ENCODE peak calls at places on chromosome 12, in seven cellular contexts. A is HCT116, B is SK-N-SH, K is HepG2, Q is K562, F is GM12878, Z is H1. I is an unnamed sample.

GRCh38 chr12:116773276-116773731 is 35.2 kb downstream of the RNFT2 start:
- DNase-seq in A (peak; percentile 12), F (no peak), Q (peak; percentile 19), Z (no peak), B (no peak), K (peak; percentile 9), I (no peak)

GRCh38 chr12:91825999-91826398 is 319.6 kb downstream of the BTG1 start:
- DNase-seq in K (no peak), B (no peak), F (no peak), Q (no peak), Z (no peak), A (no peak), I (no peak)

GRCh38 chr12:49507139-49507538 is 31.7 kb upstream of the KCNH3 start:
- DNase-seq in Q (no peak), A (peak; percentile 76), K (no peak), B (no peak), F (no peak), Z (no peak), I (no peak)

GRCh38 chr12:52681551-52682380 is 1.6 kb upstream of the KRT1 start:
- DNase-seq in K (no peak), Q (no peak), A (no peak), B (no peak), F (no peak), Z (no peak), I (no peak)

GRCh38 chr12:6084261-6084968 is 40.1 kb downstream of the VWF start:
- DNase-seq in B (peak; percentile 85), A (peak; percentile 60), K (no peak), Q (no peak), F (no peak), Z (no peak), I (no peak)

GRCh38 chr12:32896438-32897275 is at the start of gene PKP2:
- DNase-seq in A (peak; percentile 62), Q (peak; percentile 93), Z (peak; percentile 70), K (peak; percentile 80), B (peak; percentile 96), F (no peak), I (no peak)

GRCh38 chr12:64625243-64626077 is 15.2 kb downstream of the RASSF3 start:
- DNase-seq in Q (peak; percentile 72), F (peak; percentile 78), A (peak; percentile 60), K (peak; percentile 85), Z (no peak), B (peak; percentile 52), I (peak; percentile 78)

GRCh38 chr12:115872212-115872611 is 405.3 kb downstream of the MED13L start:
- DNase-seq in B (no peak), Q (no peak), Z (no peak), A (no peak), K (peak; percentile 59), F (no peak), I (no peak)

GRCh38 chr12:113314121-113314529 is 20.8 kb downstream of the SLC8B1 start:
- DNase-seq in Q (peak; percentile 58), Z (no peak), K (no peak), F (no peak), B (no peak), A (no peak), I (no peak)

GRCh38 chr12:852864-853263 is 96.6 kb downstream of the RAD52 start:
- DNase-seq in K (no peak), Z (no peak), A (no peak), Q (no peak), F (no peak), B (no peak), I (no peak)

GRCh38 chr12:77578471-77579262 is 252.0 kb upstream of the NAV3 start:
- DNase-seq in B (no peak), Z (no peak), K (no peak), A (no peak), Q (no peak), F (no peak), I (no peak)

GRCh38 chr12:70983692-70984091 is 63.2 kb upstream of the PTPRR start:
- DNase-seq in B (no peak), F (no peak), Z (no peak), Q (no peak), K (no peak), A (no peak), I (no peak)

GRCh38 chr12:94290353-94290752 is 142.0 kb downstream of the PLXNC1 start:
- DNase-seq in K (no peak), B (no peak), Z (no peak), F (no peak), A (no peak), Q (peak; percentile 17), I (no peak)

GRCh38 chr12:27610380-27610779 is 85.9 kb upstream of the REP15 start:
- DNase-seq in F (no peak), Z (no peak), Q (no peak), B (no peak), A (peak; percentile 26), K (no peak), I (no peak)

GRCh38 chr12:29518407-29518806 is 20.9 kb upstream of the OVCH1 start:
- DNase-seq in Z (no peak), B (no peak), F (no peak), A (no peak), K (no peak), Q (no peak), I (no peak)

GRCh38 chr12:122947352-122947792 is 18.9 kb downstream of the ABCB9 start:
- DNase-seq in F (no peak), Q (no peak), K (no peak), Z (no peak), A (no peak), B (no peak), I (no peak)

GRCh38 chr12:74365178-74365964 is 172.3 kb upstream of the ATXN7L3B start:
- DNase-seq in A (no peak), Z (no peak), K (peak; percentile 21), F (no peak), B (peak; percentile 26), Q (peak; percentile 40), I (peak; percentile 7)

GRCh38 chr12:74066476-74066875 is 471.2 kb upstream of the ATXN7L3B start:
- DNase-seq in Z (no peak), K (no peak), A (no peak), F (no peak), B (no peak), Q (no peak), I (no peak)

GRCh38 chr12:84701041-84701440 is 211.6 kb downstream of the SLC6A15 start:
- DNase-seq in B (no peak), Z (no peak), A (no peak), Q (no peak), F (no peak), K (no peak), I (no peak)

GRCh38 chr12:31749024-31749704 is 20.3 kb upstream of the AMN1 start:
- DNase-seq in F (peak; percentile 99), Q (peak; percentile 88), A (peak; percentile 99), K (peak; percentile 99), Z (peak; percentile 67), B (no peak), I (peak; percentile 98)

GRCh38 chr12:26340649-26341048 is 145.3 kb downstream of the SSPN start:
- DNase-seq in K (no peak), Z (no peak), F (peak; percentile 37), B (no peak), A (no peak), Q (no peak), I (no peak)

GRCh38 chr12:62866451-62867082 is 68.4 kb downstream of the PPM1H start:
- DNase-seq in F (no peak), A (no peak), Z (no peak), B (no peak), K (peak; percentile 68), Q (no peak), I (no peak)

GRCh38 chr12:59075141-59075540 is 154.8 kb upstream of the LRIG3 start:
- DNase-seq in Q (no peak), B (no peak), Z (no peak), K (no peak), A (no peak), F (no peak), I (no peak)

GRCh38 chr12:121212875-121213274 is 2.9 kb downstream of the P2RX4 start:
- DNase-seq in F (no peak), K (no peak), Z (no peak), B (no peak), A (no peak), Q (no peak), I (no peak)

GRCh38 chr12:121209629-121210572 is at the start of gene P2RX4:
- DNase-seq in B (peak; percentile 97), K (peak; percentile 64), Z (peak; percentile 41), F (peak; percentile 44), Q (peak; percentile 94), A (peak; percentile 52), I (no peak)

GRCh38 chr12:121214171-121214777 is 4.3 kb downstream of the P2RX4 start:
- DNase-seq in F (no peak), Z (no peak), K (no peak), A (no peak), B (no peak), Q (no peak), I (no peak)

GRCh38 chr12:121205491-121205890 is 4.4 kb upstream of the P2RX4 start:
- DNase-seq in Z (no peak), A (no peak), B (no peak), K (no peak), F (no peak), Q (no peak), I (no peak)

DNA sequence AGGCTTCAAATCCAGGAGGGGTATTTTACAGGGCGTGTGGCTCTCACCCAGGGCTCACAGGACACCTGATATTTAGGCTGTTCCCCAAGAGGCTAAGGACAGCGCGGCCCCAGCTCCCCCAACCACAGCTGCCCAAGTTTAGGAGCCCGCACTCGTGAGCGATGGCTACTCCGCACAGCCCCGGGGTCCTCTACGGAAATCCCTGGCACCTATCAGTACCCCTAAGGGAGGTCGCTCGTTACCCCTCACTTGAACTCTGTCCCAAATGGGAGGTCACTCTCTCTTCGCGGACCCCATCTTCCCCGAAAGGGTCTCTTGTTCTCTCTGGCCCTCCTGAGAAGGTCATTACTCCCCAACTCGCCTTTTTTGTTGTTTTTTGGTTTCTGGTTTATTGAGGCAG is 708 bp upstream of the P2RX4 start:
- DNase-seq in B (no peak), F (no peak), K (no peak), A (no peak), Z (no peak), Q (peak; percentile 12), I (no peak)
- TF ChIP-seq SIN3A in B (no peak), F (no peak), K (no peak), A (no peak), Z (no peak), Q (no peak), I (no peak)

GRCh38 chr12:89350260-89350659 is 2.0 kb downstream of the DUSP6 start:
- DNase-seq in Q (no peak), K (no peak), F (no peak), Z (no peak), B (no peak), A (no peak), I (no peak)
- H3K4me1 ChIP-seq in Q (no peaks in the 10 kb centered on the region), K (peaks cover 48% of the 10 kb centered on the region), F (peaks cover 18% of the 10 kb centered on the region), Z (peaks cover 28% of the 10 kb centered on the region), B (peaks cover 12% of the 10 kb centered on the region), A (peaks cover 49% of the 10 kb centered on the region), I (peaks cover 32% of the 10 kb centered on the region)

DNA sequence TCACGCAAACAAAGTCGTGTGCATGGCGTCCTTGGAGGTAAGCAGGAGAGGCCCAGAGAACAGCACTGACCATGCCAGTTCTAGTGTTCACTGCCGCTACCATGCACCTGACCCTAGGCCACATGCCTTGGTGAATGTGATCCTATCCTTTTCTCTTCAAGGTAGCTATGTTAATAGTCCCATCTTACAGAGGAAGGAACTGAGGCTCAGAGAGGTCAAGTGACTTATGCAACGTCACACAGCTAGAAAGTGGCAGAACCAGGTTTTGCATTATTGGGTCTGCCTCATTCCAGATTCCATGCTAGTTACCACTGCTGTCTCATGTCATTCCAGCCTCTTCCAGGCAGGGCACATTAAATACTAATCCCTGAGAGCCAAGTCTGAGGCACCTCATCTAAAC is 85.2 kb downstream of the FOXN4 start:
- DNase-seq in A (no peak), Q (no peak), Z (no peak), K (no peak), F (no peak), B (no peak), I (no peak)
- H3K36me3 ChIP-seq in A (no peaks in the 10 kb centered on the region), Q (no peaks in the 10 kb centered on the region), Z (peaks cover 3% of the 10 kb centered on the region), K (peaks cover 14% of the 10 kb centered on the region), F (no peaks in the 10 kb centered on the region), B (peaks cover 2% of the 10 kb centered on the region), I (no peaks in the 10 kb centered on the region)

GRCh38 chr12:14239350-14239934 is 126.0 kb upstream of the ATF7IP start:
- DNase-seq in A (no peak), Z (no peak), F (peak; percentile 86), B (peak; percentile 45), K (peak; percentile 85), Q (no peak), I (no peak)
- TF ChIP-seq SIN3A in A (no peak), Z (no peak), F (no peak), B (no peak), K (no peak), Q (no peak), I (no peak)

I was measured in Panc1.